ENCODE peak calls at places on chromosome 15, in four cellular contexts. P is mesothelial cell of epicardium; X is activated T-cell treated with anti-CD3 and anti-CD28 coated beads, Interleukin-2, amount 50 U/mL, for 1 hour; I is A549. V is an unnamed sample.

GRCh38 chr15:45522931-45523331 is 376 bp upstream of the SLC30A4 start:
- DNase-seq in P (no peak), X (no peak), I (no peak), V (no peak)

GRCh38 chr15:52101542-52102340 is 10.8 kb downstream of the BCL2L10 start:
- DNase-seq in P (no peak), X (no peak), I (no peak), V (no peak)

GRCh38 chr15:35005933-35006332 is 17.8 kb upstream of the ZNF770 start:
- DNase-seq in P (no peak), X (no peak), I (no peak), V (no peak)

GRCh38 chr15:42073418-42073817 is 20.9 kb downstream of the PLA2G4D start:
- DNase-seq in P (no peak), X (no peak), I (no peak), V (no peak)

GRCh38 chr15:89003865-89004725 is 84.2 kb upstream of the ABHD2 start:
- DNase-seq in P (peak; percentile 42), X (no peak), I (peak; percentile 78), V (no peak)

GRCh38 chr15:69826818-69827174 is 270.9 kb downstream of the TLE3 start:
- DNase-seq in P (no peak), X (no peak), I (no peak), V (no peak)

GRCh38 chr15:45048784-45049631 is 26.0 kb downstream of the SORD start:
- DNase-seq in P (no peak), X (no peak), I (no peak), V (no peak)

GRCh38 chr15:92809880-92810361 is 90.2 kb upstream of the CHD2 start:
- DNase-seq in P (no peak), X (peak; percentile 48), I (no peak), V (peak; percentile 57)

GRCh38 chr15:93467327-93467726 is 378.3 kb upstream of the RGMA start:
- DNase-seq in P (no peak), X (no peak), I (no peak), V (peak; percentile 78)

GRCh38 chr15:95503640-95504225 is 826.8 kb upstream of the NR2F2 start:
- DNase-seq in P (no peak), X (no peak), I (no peak), V (no peak)

GRCh38 chr15:85149460-85150129 is 167.9 kb downstream of the PDE8A start:
- DNase-seq in P (no peak), X (no peak), I (no peak), V (no peak)

GRCh38 chr15:31811641-31812040 is 218.7 kb upstream of the CHRNA7 start:
- DNase-seq in P (no peak), X (no peak), I (no peak), V (no peak)

GRCh38 chr15:72230197-72231065 is 559 bp downstream of the PKM start:
- DNase-seq in P (peak; percentile 85), X (peak; percentile 62), I (peak; percentile 74), V (peak; percentile 76)

GRCh38 chr15:72554471-72555425 is 80.6 kb downstream of the ARIH1 start:
- DNase-seq in P (no peak), X (no peak), I (no peak), V (no peak)

GRCh38 chr15:56088389-56088788 is 95.0 kb upstream of the NEDD4 start:
- DNase-seq in P (no peak), X (no peak), I (no peak), V (no peak)

GRCh38 chr15:89360294-89360971 is 25.8 kb upstream of the POLG start:
- DNase-seq in P (no peak), X (no peak), I (no peak), V (no peak)

GRCh38 chr15:95291878-95292472 is 1038.5 kb upstream of the NR2F2 start:
- DNase-seq in P (no peak), X (no peak), I (peak; percentile 42), V (no peak)

GRCh38 chr15:92879949-92880725 is 20.0 kb upstream of the CHD2 start:
- DNase-seq in P (no peak), X (no peak), I (no peak), V (no peak)

GRCh38 chr15:36755341-36755740 is 175.9 kb downstream of the CDIN1 start:
- DNase-seq in P (no peak), X (no peak), I (no peak), V (no peak)

GRCh38 chr15:98671060-98672008 is 23.0 kb downstream of the IGF1R start:
- DNase-seq in P (no peak), X (no peak), I (no peak), V (no peak)

GRCh38 chr15:47844437-47844836 is 127.1 kb downstream of the SEMA6D start:
- DNase-seq in P (no peak), X (no peak), I (no peak), V (no peak)

GRCh38 chr15:40445411-40446055 is 4.8 kb downstream of the BAHD1 start:
- DNase-seq in P (no peak), X (no peak), I (no peak), V (peak; percentile 37)

GRCh38 chr15:78910836-78911235 is 34.0 kb downstream of the CTSH start:
- DNase-seq in P (no peak), X (no peak), I (no peak), V (no peak)

GRCh38 chr15:51203797-51204196 is 109.1 kb upstream of the TNFAIP8L3 start:
- DNase-seq in P (no peak), X (no peak), I (no peak), V (no peak)

GRCh38 chr15:52362497-52362896 is 66.9 kb upstream of the MYO5C start:
- DNase-seq in P (no peak), X (no peak), I (no peak), V (no peak)

GRCh38 chr15:44775923-44776322 is 39.6 kb downstream of the TRIM69 start:
- DNase-seq in P (no peak), X (no peak), I (no peak), V (no peak)

V was measured in body of pancreas.